ENCODE peak calls at places on chromosomes 13 and 19, in seven cellular contexts. R, J, O, F, Q, P and X are unnamed samples.

GRCh38 chr13:48828962-48829405 is 146.7 kb upstream of the FNDC3A start:
- DNase-seq in R (no peak), J (no peak), O (peak), F (no peak), Q (no peak), P (peak), X (no peak)

GRCh38 chr19:2495130-2495641 is 19.3 kb downstream of the GADD45B start:
- DNase-seq in R (no peak), J (no peak), O (peak), F (no peak), Q (peak), P (no peak), X (no peak)

GRCh38 chr13:74570046-74570445 is 435.8 kb upstream of the KLF12 start:
- DNase-seq in R (no peak), J (no peak), O (no peak), F (no peak), Q (no peak), P (no peak), X (no peak)

GRCh38 chr19:17089238-17089637 is 13.7 kb downstream of the MYO9B start:
- DNase-seq in R (no peak), J (no peak), O (peak), F (no peak), Q (no peak), P (no peak), X (no peak)

GRCh38 chr13:40194204-40194806 is 472.1 kb downstream of the FOXO1 start:
- DNase-seq in R (no peak), J (no peak), O (no peak), F (no peak), Q (no peak), P (no peak), X (no peak)

GRCh38 chr19:38044267-38045111 is 137.5 kb downstream of the SIPA1L3 start:
- DNase-seq in R (no peak), J (no peak), O (peak), F (no peak), Q (no peak), P (no peak), X (no peak)

GRCh38 chr19:55495646-55496349 is 7.6 kb downstream of the SSC5D start:
- DNase-seq in R (no peak), J (no peak), O (no peak), F (no peak), Q (no peak), P (no peak), X (peak)

GRCh38 chr19:58558066-58558622 is at the start of gene UBE2M:
- DNase-seq in R (no peak), J (peak), O (peak), F (no peak), Q (peak), P (peak), X (no peak)

GRCh38 chr19:11154683-11155047 is 917 bp downstream of the SPC24 start:
- DNase-seq in R (no peak), J (no peak), O (no peak), F (no peak), Q (no peak), P (no peak), X (no peak)

GRCh38 chr19:13101590-13102415 is 855 bp downstream of the LYL1 start:
- DNase-seq in R (no peak), J (no peak), O (no peak), F (no peak), Q (no peak), P (no peak), X (no peak)

GRCh38 chr13:66162470-66162869 is 1067.7 kb downstream of the PCDH9 start:
- DNase-seq in R (no peak), J (no peak), O (no peak), F (no peak), Q (no peak), P (no peak), X (no peak)

GRCh38 chr13:75687145-75687763 is 51.1 kb downstream of the LMO7 start:
- DNase-seq in R (no peak), J (no peak), O (peak), F (peak), Q (no peak), P (no peak), X (no peak)

GRCh38 chr19:18735324-18735723 is 51.8 kb downstream of the CRTC1 start:
- DNase-seq in R (no peak), J (no peak), O (no peak), F (no peak), Q (no peak), P (no peak), X (no peak)

GRCh38 chr19:44792286-44792685 is 14.6 kb downstream of the CBLC start:
- DNase-seq in R (no peak), J (no peak), O (no peak), F (no peak), Q (no peak), P (no peak), X (no peak)

GRCh38 chr19:54207908-54208783 is 7.5 kb downstream of the RPS9 start:
- DNase-seq in R (no peak), J (peak), O (peak), F (peak), Q (peak), P (peak), X (peak)

GRCh38 chr19:54390942-54391577 is 24.2 kb upstream of the TTYH1 start:
- DNase-seq in R (peak), J (peak), O (peak), F (peak), Q (no peak), P (peak), X (peak)

GRCh38 chr19:461664-462551 is 1.1 kb upstream of the SHC2 start:
- DNase-seq in R (no peak), J (no peak), O (no peak), F (no peak), Q (peak), P (peak), X (peak)

GRCh38 chr13:97911311-97912138 is 42.0 kb upstream of the IPO5 start:
- DNase-seq in R (peak), J (no peak), O (peak), F (peak), Q (no peak), P (no peak), X (no peak)

GRCh38 chr19:17719730-17720486 is 628 bp downstream of the MAP1S start:
- DNase-seq in R (no peak), J (peak), O (no peak), F (no peak), Q (no peak), P (peak), X (no peak)

GRCh38 chr19:48698046-48698445 is 2.3 kb downstream of the FUT2 start:
- DNase-seq in R (no peak), J (no peak), O (peak), F (no peak), Q (no peak), P (no peak), X (no peak)

GRCh38 chr19:7869910-7870511 is 4.2 kb downstream of the PRR36 start:
- DNase-seq in R (no peak), J (peak), O (no peak), F (no peak), Q (peak), P (no peak), X (peak)

GRCh38 chr13:75704942-75705320 is 68.8 kb downstream of the LMO7 start:
- DNase-seq in R (no peak), J (no peak), O (no peak), F (no peak), Q (no peak), P (no peak), X (no peak)

GRCh38 chr19:18795540-18795939 is 4.4 kb upstream of the COMP start:
- DNase-seq in R (no peak), J (no peak), O (peak), F (no peak), Q (no peak), P (peak), X (no peak)

GRCh38 chr19:16442386-16443276 is 29.1 kb downstream of the EPS15L1 start:
- DNase-seq in R (no peak), J (no peak), O (no peak), F (no peak), Q (peak), P (no peak), X (no peak)

GRCh38 chr13:41564046-41564445 is 106.7 kb downstream of the RGCC start:
- DNase-seq in R (no peak), J (no peak), O (no peak), F (no peak), Q (no peak), P (no peak), X (no peak)

GRCh38 chr13:48156466-48156865 is 61.6 kb upstream of the MED4 start:
- DNase-seq in R (no peak), J (peak), O (no peak), F (no peak), Q (peak), P (no peak), X (no peak)

GRCh38 chr19:21749090-21749489 is 18.3 kb downstream of the ZNF100 start:
- DNase-seq in R (no peak), J (no peak), O (peak), F (no peak), Q (no peak), P (no peak), X (no peak)

GRCh38 chr13:48829536-48829935 is 146.2 kb upstream of the FNDC3A start:
- DNase-seq in R (no peak), J (no peak), O (no peak), F (peak), Q (no peak), P (no peak), X (no peak)